ENCODE peak calls at places on chromosomes 2 and 18, in ten cellular contexts. U is WTC11; G is choroid plexus epithelial cell; F is lower leg skin; V is cardiac fibroblast; E is lower lobe of right lung; W is sigmoid colon; B is ovary; O is nephron progenitor cell; L is CD4-positive, alpha-beta T cell. Z is an unnamed sample.

GRCh38 chr2:121777699-121778058 is 22.2 kb downstream of the TSN start:
- DNase-seq in U (no peak), G (peak), F (no peak), V (peak), E (no peak), W (no peak), B (no peak), O (no peak), L (no peak), Z (no peak)

GRCh38 chr18:50097702-50098101 is 97.2 kb downstream of the MYO5B start:
- DNase-seq in U (no peak), G (no peak), F (peak), V (no peak), E (peak), W (no peak), B (no peak), O (no peak), L (no peak), Z (no peak)

GRCh38 chr2:213834331-213834730 is 550.1 kb downstream of the SPAG16 start:
- DNase-seq in U (no peak), G (peak), F (no peak), V (peak), E (no peak), W (no peak), B (no peak), O (no peak), L (no peak), Z (no peak)

GRCh38 chr2:96604104-96604503 is 34.0 kb downstream of the KANSL3 start:
- DNase-seq in U (peak), G (peak), F (no peak), V (no peak), E (no peak), W (no peak), B (no peak), O (no peak), L (no peak), Z (no peak)

GRCh38 chr2:69704446-69704845 is 37.5 kb upstream of the ANXA4 start:
- DNase-seq in U (no peak), G (peak), F (no peak), V (peak), E (no peak), W (no peak), B (no peak), O (no peak), L (no peak), Z (no peak)

GRCh38 chr2:71538656-71539265 is 85.4 kb downstream of the DYSF start:
- DNase-seq in U (peak), G (peak), F (peak), V (no peak), E (no peak), W (peak), B (no peak), O (no peak), L (no peak), Z (peak)

GRCh38 chr2:119756837-119757236 is 2.9 kb upstream of the PTPN4 start:
- DNase-seq in U (no peak), G (peak), F (no peak), V (peak), E (no peak), W (no peak), B (peak), O (no peak), L (no peak), Z (no peak)

GRCh38 chr2:150162241-150162942 is 325.1 kb downstream of the RND3 start:
- DNase-seq in U (no peak), G (no peak), F (no peak), V (no peak), E (no peak), W (no peak), B (no peak), O (no peak), L (no peak), Z (no peak)

GRCh38 chr2:84527137-84528129 is 11.1 kb downstream of the DNAH6 start:
- DNase-seq in U (no peak), G (peak), F (no peak), V (no peak), E (no peak), W (no peak), B (no peak), O (no peak), L (no peak), Z (no peak)

GRCh38 chr2:100603945-100604633 is 41.3 kb downstream of the PDCL3 start:
- DNase-seq in U (no peak), G (peak), F (no peak), V (peak), E (no peak), W (no peak), B (no peak), O (no peak), L (no peak), Z (no peak)

GRCh38 chr2:152051373-152051893 is 47.4 kb downstream of the CACNB4 start:
- DNase-seq in U (no peak), G (no peak), F (no peak), V (no peak), E (no peak), W (no peak), B (no peak), O (no peak), L (no peak), Z (no peak)

GRCh38 chr2:23379220-23379695 is 5.7 kb upstream of the KLHL29 start:
- DNase-seq in U (no peak), G (no peak), F (no peak), V (no peak), E (no peak), W (no peak), B (no peak), O (no peak), L (no peak), Z (no peak)

GRCh38 chr2:238557855-238558435 is 131.2 kb downstream of the ASB1 start:
- DNase-seq in U (no peak), G (no peak), F (no peak), V (no peak), E (peak), W (no peak), B (no peak), O (no peak), L (no peak), Z (no peak)
- TF ChIP-seq CTCF in U (no peak), G (no peak), F (no peak), V (no peak), E (no peak), W (no peak), B (no peak), O (no peak), L (no peak), Z (no peak)

DNA sequence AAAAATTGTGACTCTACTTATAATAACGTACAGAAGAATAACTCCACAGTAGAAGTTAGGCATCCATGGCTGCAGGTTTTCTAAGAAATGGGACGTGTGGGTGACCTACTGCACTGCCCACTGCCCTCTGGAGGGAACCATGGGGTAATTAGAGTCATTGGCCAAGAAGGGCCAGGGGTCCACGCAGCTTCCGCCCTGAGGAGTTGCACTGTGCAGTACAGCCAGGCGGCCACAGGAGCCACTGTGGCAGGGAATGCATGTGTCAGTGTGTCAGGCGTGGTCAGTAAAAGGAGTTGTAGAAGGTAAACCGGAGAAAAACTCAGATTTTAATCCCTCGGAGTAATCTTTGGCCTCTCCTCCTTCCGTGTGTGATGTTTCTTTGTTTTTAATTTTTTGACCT is 24.8 kb downstream of the NCK2 start:
- DNase-seq in U (peak), G (no peak), F (peak), V (no peak), E (no peak), W (no peak), B (no peak), O (peak), L (no peak), Z (no peak)
- TF ChIP-seq CTCF in U (no peak), G (peak), F (no peak), V (peak), E (peak), W (no peak), B (no peak), O (peak), L (no peak), Z (no peak)

DNA sequence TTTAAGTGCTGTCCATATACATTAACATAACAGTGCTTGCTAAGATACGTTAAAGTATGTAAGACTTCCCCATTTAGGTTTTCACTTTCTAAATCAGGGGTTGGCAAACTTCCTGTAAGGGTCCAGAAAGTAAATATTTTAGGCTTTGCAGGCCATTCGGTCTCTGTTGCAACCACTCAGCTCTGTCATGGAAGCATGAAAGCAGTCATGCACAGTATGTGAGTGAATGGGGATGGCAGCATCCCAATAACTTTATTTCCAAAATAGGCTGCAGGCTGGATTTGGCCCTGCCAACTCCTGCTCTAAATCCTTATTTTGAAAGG is 128.7 kb downstream of the PLA2R1 start:
- DNase-seq in U (no peak), G (peak), F (no peak), V (peak), E (no peak), W (no peak), B (no peak), O (no peak), L (no peak), Z (peak)
- TF ChIP-seq CTCF in U (no peak), G (no peak), F (no peak), V (no peak), E (no peak), W (no peak), B (no peak), O (no peak), L (no peak), Z (no peak)

DNA sequence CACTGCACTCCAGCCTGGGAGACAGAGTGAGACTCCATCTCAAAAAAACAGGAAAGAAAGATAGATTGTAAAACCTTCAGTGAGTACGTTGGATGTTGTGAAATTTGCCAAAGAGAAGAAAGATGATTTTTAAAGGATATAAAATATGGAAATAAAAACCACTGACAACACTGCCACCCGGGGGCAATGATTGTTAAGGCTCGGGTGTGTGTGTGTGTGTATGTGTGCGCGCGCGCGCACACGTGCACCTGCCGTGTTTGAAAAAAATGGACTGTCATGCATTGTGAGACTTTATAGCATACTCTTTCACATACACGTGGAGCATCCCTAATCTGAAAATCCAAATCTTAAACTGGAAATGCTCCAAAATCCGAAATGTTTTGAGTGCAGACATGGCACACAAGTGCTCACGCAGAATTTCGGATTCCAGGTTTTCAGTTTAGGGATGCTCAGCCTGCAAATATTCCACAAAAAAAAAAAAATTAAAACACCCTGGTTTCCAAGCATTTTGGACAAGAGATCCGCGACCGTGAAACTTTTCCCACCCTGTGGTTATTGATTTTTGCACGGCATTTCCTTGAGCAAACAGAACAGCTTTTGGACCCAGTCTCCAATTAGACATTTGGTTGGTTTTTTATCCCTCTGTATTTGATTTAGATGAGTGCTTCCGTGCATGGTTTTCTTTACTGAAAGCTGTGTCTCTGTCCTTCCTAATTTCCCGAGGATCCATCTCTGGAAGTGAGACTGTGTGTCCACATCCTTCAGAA is 269.2 kb downstream of the AGAP1 start:
- DNase-seq in U (no peak), G (peak), F (peak), V (no peak), E (no peak), W (no peak), B (no peak), O (no peak), L (no peak), Z (no peak)
- TF ChIP-seq CTCF in U (no peak), G (peak), F (no peak), V (peak), E (no peak), W (no peak), B (no peak), O (no peak), L (no peak), Z (no peak)

DNA sequence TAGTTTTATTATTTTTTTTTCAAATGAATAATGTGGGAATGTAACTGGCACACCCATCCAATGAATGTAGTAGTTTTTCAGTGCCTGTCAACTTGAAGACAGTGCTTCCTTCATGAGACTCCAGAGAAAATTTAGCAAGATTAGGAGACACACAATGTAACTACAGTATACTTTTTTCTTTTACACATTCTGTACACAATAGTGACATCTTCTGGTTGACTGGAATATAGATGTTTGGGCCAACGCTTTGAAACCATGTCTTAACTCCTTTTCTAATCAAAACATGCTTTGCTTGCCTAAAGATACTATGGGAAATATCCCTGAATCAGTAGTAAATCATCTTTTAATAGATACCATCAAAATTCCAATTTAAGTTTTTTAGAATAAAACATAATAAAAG is 229.5 kb upstream of the ZC3H15 start:
- DNase-seq in U (no peak), G (peak), F (no peak), V (peak), E (no peak), W (no peak), B (no peak), O (no peak), L (no peak), Z (no peak)
- TF ChIP-seq CTCF in U (no peak), G (peak), F (no peak), V (peak), E (peak), W (no peak), B (no peak), O (peak), L (no peak), Z (no peak)

GRCh38 chr2:68252407-68253210 is at the start of gene PPP3R1:
- DNase-seq in U (peak), G (peak), F (peak), V (peak), E (peak), W (peak), B (peak), O (peak), L (peak), Z (peak)
- TF ChIP-seq CTCF in U (no peak), G (no peak), F (no peak), V (no peak), E (no peak), W (no peak), B (no peak), O (no peak), L (no peak), Z (no peak)

GRCh38 chr18:23189768-23190661 is 54.7 kb downstream of the CABLES1 start:
- DNase-seq in U (no peak), G (no peak), F (no peak), V (no peak), E (peak), W (no peak), B (no peak), O (no peak), L (no peak), Z (no peak)
- TF ChIP-seq CTCF in U (no peak), G (no peak), F (no peak), V (no peak), E (no peak), W (no peak), B (no peak), O (no peak), L (no peak), Z (no peak)

DNA sequence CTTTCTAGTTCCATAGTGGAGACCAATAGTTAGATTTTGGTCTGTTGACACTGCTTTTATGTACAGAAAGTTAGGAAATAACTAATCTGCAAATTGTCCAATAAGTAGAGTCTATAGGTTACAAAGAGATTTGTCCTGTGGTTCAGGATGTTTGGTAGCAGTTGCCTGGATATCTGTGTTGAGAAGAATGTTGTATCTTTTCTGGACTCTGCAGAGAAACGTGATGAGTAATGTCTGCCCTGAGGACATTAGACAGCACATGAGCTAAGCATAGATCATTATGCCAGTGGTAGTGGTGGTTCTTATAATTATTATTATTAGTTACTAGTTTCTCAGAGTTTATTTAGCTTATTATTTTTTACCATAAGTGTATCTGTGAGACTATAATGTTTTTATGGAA is 65.8 kb downstream of the ANKRD62 start:
- DNase-seq in U (no peak), G (peak), F (no peak), V (peak), E (no peak), W (no peak), B (no peak), O (no peak), L (no peak), Z (no peak)
- TF ChIP-seq CTCF in U (no peak), G (no peak), F (no peak), V (no peak), E (no peak), W (no peak), B (no peak), O (no peak), L (no peak), Z (no peak)

Z was measured in CD14-positive monocyte.